ENCODE peak calls at places on chromosomes 13 and 19, in seven cellular contexts. One of them, this sample, is unnamed.

GRCh38 chr13:110216403-110217041 is 90.4 kb downstream of the COL4A1 start:
- DNase-seq in GM10248: no peak
- DNase-seq in omental fat pad: no peak
- DNase-seq in Peyer's patch: no peak
- DNase-seq in fibroblast of the aortic adventitia: peak
- DNase-seq in pancreas: no peak
- DNase-seq in cardiac fibroblast: peak
- DNase-seq in this sample: no peak

GRCh38 chr13:100234006-100234405 is 145.1 kb downstream of the PCCA start:
- DNase-seq in omental fat pad: no peak
- DNase-seq in cardiac fibroblast: no peak
- DNase-seq in Peyer's patch: no peak
- DNase-seq in pancreas: no peak
- DNase-seq in fibroblast of the aortic adventitia: no peak
- DNase-seq in GM10248: no peak
- DNase-seq in this sample: no peak

GRCh38 chr19:2478756-2479555 is 3.0 kb downstream of the GADD45B start:
- DNase-seq in omental fat pad: peak
- DNase-seq in pancreas: peak
- DNase-seq in GM10248: peak
- DNase-seq in fibroblast of the aortic adventitia: peak
- DNase-seq in cardiac fibroblast: peak
- DNase-seq in Peyer's patch: peak
- DNase-seq in this sample: peak

GRCh38 chr19:17687857-17688784 is at the start of gene UNC13A:
- DNase-seq in pancreas: peak
- DNase-seq in omental fat pad: no peak
- DNase-seq in fibroblast of the aortic adventitia: peak
- DNase-seq in GM10248: peak
- DNase-seq in Peyer's patch: no peak
- DNase-seq in cardiac fibroblast: peak
- DNase-seq in this sample: peak

GRCh38 chr13:72221276-72221962 is 354.4 kb upstream of the DACH1 start:
- DNase-seq in GM10248: peak
- DNase-seq in pancreas: no peak
- DNase-seq in omental fat pad: no peak
- DNase-seq in Peyer's patch: no peak
- DNase-seq in fibroblast of the aortic adventitia: no peak
- DNase-seq in cardiac fibroblast: peak
- DNase-seq in this sample: no peak

GRCh38 chr13:51958217-51958547 is 53.1 kb downstream of the ATP7B start:
- DNase-seq in pancreas: no peak
- DNase-seq in fibroblast of the aortic adventitia: no peak
- DNase-seq in GM10248: no peak
- DNase-seq in cardiac fibroblast: no peak
- DNase-seq in omental fat pad: no peak
- DNase-seq in Peyer's patch: no peak
- DNase-seq in this sample: no peak

GRCh38 chr19:33303791-33304759 is 1.7 kb upstream of the CEBPA start:
- DNase-seq in omental fat pad: no peak
- DNase-seq in pancreas: peak
- DNase-seq in Peyer's patch: no peak
- DNase-seq in GM10248: no peak
- DNase-seq in cardiac fibroblast: no peak
- DNase-seq in fibroblast of the aortic adventitia: peak
- DNase-seq in this sample: no peak

GRCh38 chr19:35986664-35987570 is 8.1 kb upstream of the SDHAF1 start:
- DNase-seq in omental fat pad: no peak
- DNase-seq in cardiac fibroblast: no peak
- DNase-seq in pancreas: no peak
- DNase-seq in Peyer's patch: peak
- DNase-seq in GM10248: peak
- DNase-seq in fibroblast of the aortic adventitia: no peak
- DNase-seq in this sample: no peak

GRCh38 chr19:35882074-35882832 is 13.9 kb downstream of the APLP1 start:
- DNase-seq in fibroblast of the aortic adventitia: peak
- DNase-seq in cardiac fibroblast: peak
- DNase-seq in Peyer's patch: no peak
- DNase-seq in GM10248: peak
- DNase-seq in pancreas: peak
- DNase-seq in omental fat pad: no peak
- DNase-seq in this sample: no peak

GRCh38 chr13:108877300-108877699 is 247.9 kb downstream of the MYO16 start:
- DNase-seq in fibroblast of the aortic adventitia: no peak
- DNase-seq in pancreas: no peak
- DNase-seq in omental fat pad: no peak
- DNase-seq in cardiac fibroblast: peak
- DNase-seq in Peyer's patch: no peak
- DNase-seq in GM10248: no peak
- DNase-seq in this sample: no peak

GRCh38 chr13:98429531-98429930 is 147.4 kb downstream of the STK24 start:
- DNase-seq in fibroblast of the aortic adventitia: no peak
- DNase-seq in omental fat pad: no peak
- DNase-seq in pancreas: no peak
- DNase-seq in Peyer's patch: no peak
- DNase-seq in cardiac fibroblast: no peak
- DNase-seq in GM10248: no peak
- DNase-seq in this sample: no peak

GRCh38 chr19:51364200-51365106 is 1.7 kb downstream of the ETFB start:
- DNase-seq in Peyer's patch: no peak
- DNase-seq in fibroblast of the aortic adventitia: no peak
- DNase-seq in omental fat pad: no peak
- DNase-seq in GM10248: no peak
- DNase-seq in cardiac fibroblast: peak
- DNase-seq in pancreas: no peak
- DNase-seq in this sample: no peak

GRCh38 chr13:40341501-40341900 is 324.9 kb downstream of the FOXO1 start:
- DNase-seq in omental fat pad: no peak
- DNase-seq in GM10248: no peak
- DNase-seq in Peyer's patch: no peak
- DNase-seq in fibroblast of the aortic adventitia: no peak
- DNase-seq in pancreas: no peak
- DNase-seq in cardiac fibroblast: no peak
- DNase-seq in this sample: no peak

GRCh38 chr19:33727331-33728028 is 69.2 kb upstream of the KCTD15 start:
- DNase-seq in fibroblast of the aortic adventitia: no peak
- DNase-seq in GM10248: no peak
- DNase-seq in cardiac fibroblast: no peak
- DNase-seq in pancreas: no peak
- DNase-seq in omental fat pad: no peak
- DNase-seq in Peyer's patch: no peak
- DNase-seq in this sample: no peak

GRCh38 chr13:28584873-28585317 is 74.0 kb upstream of the POMP start:
- DNase-seq in pancreas: no peak
- DNase-seq in fibroblast of the aortic adventitia: peak
- DNase-seq in cardiac fibroblast: peak
- DNase-seq in omental fat pad: no peak
- DNase-seq in GM10248: no peak
- DNase-seq in Peyer's patch: no peak
- DNase-seq in this sample: no peak

GRCh38 chr13:111791131-111791530 is 275.8 kb upstream of the SOX1 start:
- DNase-seq in GM10248: no peak
- DNase-seq in Peyer's patch: no peak
- DNase-seq in cardiac fibroblast: no peak
- DNase-seq in fibroblast of the aortic adventitia: no peak
- DNase-seq in omental fat pad: no peak
- DNase-seq in pancreas: no peak
- DNase-seq in this sample: no peak

GRCh38 chr13:50576156-50576555 is 267.3 kb downstream of the DLEU7 start:
- DNase-seq in Peyer's patch: no peak
- DNase-seq in cardiac fibroblast: no peak
- DNase-seq in GM10248: no peak
- DNase-seq in fibroblast of the aortic adventitia: no peak
- DNase-seq in omental fat pad: no peak
- DNase-seq in pancreas: peak
- DNase-seq in this sample: no peak

GRCh38 chr19:37563518-37563917 is 31.1 kb downstream of the ZNF571 start:
- DNase-seq in GM10248: no peak
- DNase-seq in omental fat pad: no peak
- DNase-seq in cardiac fibroblast: no peak
- DNase-seq in fibroblast of the aortic adventitia: no peak
- DNase-seq in Peyer's patch: no peak
- DNase-seq in pancreas: no peak
- DNase-seq in this sample: no peak

GRCh38 chr13:49610176-49610575 is 18.1 kb upstream of the ARL11 start:
- DNase-seq in GM10248: no peak
- DNase-seq in cardiac fibroblast: no peak
- DNase-seq in omental fat pad: no peak
- DNase-seq in Peyer's patch: no peak
- DNase-seq in fibroblast of the aortic adventitia: no peak
- DNase-seq in pancreas: no peak
- DNase-seq in this sample: no peak

GRCh38 chr13:23510979-23511735 is 59.1 kb upstream of the TNFRSF19 start:
- DNase-seq in omental fat pad: no peak
- DNase-seq in pancreas: no peak
- DNase-seq in Peyer's patch: no peak
- DNase-seq in fibroblast of the aortic adventitia: no peak
- DNase-seq in GM10248: peak
- DNase-seq in cardiac fibroblast: peak
- DNase-seq in this sample: no peak

GRCh38 chr19:4816388-4817165 is 14.9 kb downstream of the TICAM1 start:
- DNase-seq in fibroblast of the aortic adventitia: no peak
- DNase-seq in cardiac fibroblast: no peak
- DNase-seq in Peyer's patch: no peak
- DNase-seq in pancreas: no peak
- DNase-seq in GM10248: no peak
- DNase-seq in omental fat pad: no peak
- DNase-seq in this sample: no peak

GRCh38 chr13:35475960-35476943 is at the start of gene MAB21L1:
- DNase-seq in GM10248: no peak
- DNase-seq in cardiac fibroblast: peak
- DNase-seq in pancreas: no peak
- DNase-seq in omental fat pad: no peak
- DNase-seq in fibroblast of the aortic adventitia: peak
- DNase-seq in Peyer's patch: no peak
- DNase-seq in this sample: no peak

GRCh38 chr19:447816-448546 is 12.9 kb downstream of the SHC2 start:
- DNase-seq in GM10248: no peak
- DNase-seq in omental fat pad: no peak
- DNase-seq in pancreas: no peak
- DNase-seq in fibroblast of the aortic adventitia: no peak
- DNase-seq in Peyer's patch: no peak
- DNase-seq in cardiac fibroblast: peak
- DNase-seq in this sample: no peak

GRCh38 chr19:37872383-37872782 is 34.0 kb downstream of the WDR87 start:
- DNase-seq in fibroblast of the aortic adventitia: no peak
- DNase-seq in cardiac fibroblast: no peak
- DNase-seq in GM10248: no peak
- DNase-seq in Peyer's patch: no peak
- DNase-seq in omental fat pad: no peak
- DNase-seq in pancreas: no peak
- DNase-seq in this sample: no peak

GRCh38 chr13:38086013-38086412 is 216.4 kb upstream of the TRPC4 start:
- DNase-seq in cardiac fibroblast: no peak
- DNase-seq in omental fat pad: no peak
- DNase-seq in fibroblast of the aortic adventitia: no peak
- DNase-seq in pancreas: no peak
- DNase-seq in Peyer's patch: no peak
- DNase-seq in GM10248: no peak
- DNase-seq in this sample: no peak

DNA sequence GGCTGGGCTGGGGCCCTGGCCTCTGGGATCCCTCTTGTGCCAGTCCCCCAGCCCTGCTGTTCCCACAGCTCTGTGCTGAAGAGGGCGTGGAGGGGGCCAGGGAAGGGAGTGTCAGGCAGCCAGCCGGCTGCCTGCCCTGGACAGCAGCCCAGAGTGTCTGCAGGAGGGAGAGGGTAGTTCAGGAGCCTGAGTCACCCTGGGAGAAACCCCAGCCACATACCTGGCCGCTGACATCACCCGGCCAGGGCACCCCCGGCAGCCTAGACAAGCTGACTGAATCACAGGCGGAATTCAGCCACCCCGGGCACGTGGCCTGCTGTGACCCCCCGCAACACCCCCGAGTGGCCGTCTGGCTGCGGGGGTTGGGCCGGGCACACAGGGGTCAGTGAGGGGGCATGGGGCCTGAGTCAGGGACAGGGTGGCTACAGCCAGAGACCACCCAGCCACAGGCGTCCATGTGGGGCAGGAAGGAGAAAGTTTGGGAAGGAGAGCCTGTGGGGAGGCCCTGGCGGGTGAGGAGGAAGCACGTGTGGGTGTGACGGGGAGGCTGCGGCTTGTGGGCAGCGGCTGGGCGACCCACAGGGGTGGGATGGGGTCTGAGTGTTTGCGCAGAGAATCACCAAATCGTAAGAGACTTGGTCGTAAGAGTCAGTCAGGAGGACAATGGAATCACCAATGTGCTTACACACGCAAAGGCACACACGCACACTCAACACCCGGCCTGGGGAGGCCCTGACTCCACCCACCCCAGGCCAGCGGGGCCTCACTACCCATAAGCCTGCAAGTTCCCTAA is 11.9 kb upstream of the FOSB start:
- DNase-seq in cardiac fibroblast: peak
- DNase-seq in fibroblast of the aortic adventitia: peak
- DNase-seq in Peyer's patch: peak
- DNase-seq in GM10248: peak
- DNase-seq in omental fat pad: peak
- DNase-seq in pancreas: peak
- DNase-seq in this sample: peak
- TF ChIP-seq CTCF in cardiac fibroblast: no peak
- TF ChIP-seq CTCF in fibroblast of the aortic adventitia: no peak
- TF ChIP-seq CTCF in Peyer's patch: peak
- TF ChIP-seq CTCF in GM10248: no peak
- TF ChIP-seq CTCF in omental fat pad: no peak
- TF ChIP-seq CTCF in pancreas: no peak
- TF ChIP-seq CTCF in this sample: no peak

GRCh38 chr13:101757446-101758039 is 305.1 kb downstream of the ITGBL1 start:
- DNase-seq in GM10248: peak
- DNase-seq in fibroblast of the aortic adventitia: peak
- DNase-seq in pancreas: no peak
- DNase-seq in omental fat pad: no peak
- DNase-seq in Peyer's patch: no peak
- DNase-seq in cardiac fibroblast: peak
- DNase-seq in this sample: no peak
- TF ChIP-seq CTCF in GM10248: peak
- TF ChIP-seq CTCF in fibroblast of the aortic adventitia: peak
- TF ChIP-seq CTCF in pancreas: no peak
- TF ChIP-seq CTCF in omental fat pad: no peak
- TF ChIP-seq CTCF in Peyer's patch: peak
- TF ChIP-seq CTCF in cardiac fibroblast: peak
- TF ChIP-seq CTCF in this sample: no peak

DNA sequence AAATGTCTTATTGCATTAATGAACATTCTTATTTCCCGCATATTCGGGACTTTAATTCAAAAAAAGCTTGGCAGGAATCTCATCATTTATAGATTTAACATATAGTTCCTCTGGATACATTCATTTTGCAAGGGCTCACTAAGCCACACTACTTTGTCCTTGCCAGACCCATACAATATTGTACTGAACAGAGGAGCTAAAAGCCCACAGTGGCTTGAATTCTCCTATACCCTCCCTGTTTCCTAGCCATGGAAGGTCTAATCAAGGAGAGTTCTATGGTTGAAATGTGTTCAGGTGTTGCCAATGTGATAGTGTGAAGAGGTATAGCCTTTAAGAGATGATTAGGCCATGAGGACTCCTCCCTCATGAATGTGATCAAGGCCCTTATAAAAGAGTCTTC is 298.9 kb downstream of the ENOX1 start:
- DNase-seq in omental fat pad: no peak
- DNase-seq in GM10248: no peak
- DNase-seq in cardiac fibroblast: no peak
- DNase-seq in pancreas: no peak
- DNase-seq in Peyer's patch: no peak
- DNase-seq in fibroblast of the aortic adventitia: no peak
- DNase-seq in this sample: no peak
- TF ChIP-seq CTCF in omental fat pad: no peak
- TF ChIP-seq CTCF in GM10248: no peak
- TF ChIP-seq CTCF in cardiac fibroblast: no peak
- TF ChIP-seq CTCF in pancreas: no peak
- TF ChIP-seq CTCF in Peyer's patch: no peak
- TF ChIP-seq CTCF in fibroblast of the aortic adventitia: no peak
- TF ChIP-seq CTCF in this sample: no peak

GRCh38 chr19:6417713-6418561 is 6.7 kb downstream of the KHSRP start:
- DNase-seq in cardiac fibroblast: peak
- DNase-seq in fibroblast of the aortic adventitia: no peak
- DNase-seq in GM10248: no peak
- DNase-seq in omental fat pad: no peak
- DNase-seq in Peyer's patch: no peak
- DNase-seq in pancreas: no peak
- DNase-seq in this sample: no peak
- TF ChIP-seq CTCF in cardiac fibroblast: peak
- TF ChIP-seq CTCF in fibroblast of the aortic adventitia: peak
- TF ChIP-seq CTCF in GM10248: no peak
- TF ChIP-seq CTCF in omental fat pad: no peak
- TF ChIP-seq CTCF in Peyer's patch: peak
- TF ChIP-seq CTCF in pancreas: no peak
- TF ChIP-seq CTCF in this sample: no peak

This sample was measured in natural killer cell.